ENCODE peak calls at places on chromosomes 2 and 18, in four cellular contexts. One of them, this sample, is unnamed.
A peak's percentile ranks its signal among the peaks of the same experiment; 100 is the strongest.

GRCh38 chr2:238285653-238286082 is 2.7 kb downstream of the PER2 start:
- DNase-seq in HCT116: no peak
- DNase-seq in H1: no peak
- DNase-seq in HepG2: peak; percentile 99
- DNase-seq in this sample: no peak

GRCh38 chr2:165743442-165743841 is 50.6 kb downstream of the GALNT3 start:
- DNase-seq in HCT116: no peak
- DNase-seq in HepG2: no peak
- DNase-seq in H1: no peak
- DNase-seq in this sample: no peak

GRCh38 chr18:42185486-42185885 is 230.5 kb downstream of the PIK3C3 start:
- DNase-seq in HCT116: no peak
- DNase-seq in HepG2: no peak
- DNase-seq in H1: no peak
- DNase-seq in this sample: no peak

GRCh38 chr2:85601771-85602475 is 575 bp downstream of the TMEM150A start:
- DNase-seq in HepG2: peak; percentile 61
- DNase-seq in HCT116: no peak
- DNase-seq in H1: no peak
- DNase-seq in this sample: peak; percentile 34

GRCh38 chr2:128530025-128530573 is 211.4 kb upstream of the HS6ST1 start:
- DNase-seq in HCT116: no peak
- DNase-seq in H1: no peak
- DNase-seq in HepG2: no peak
- DNase-seq in this sample: no peak

GRCh38 chr2:111618577-111618930 is 265.4 kb downstream of the ANAPC1 start:
- DNase-seq in HCT116: no peak
- DNase-seq in H1: no peak
- DNase-seq in HepG2: no peak
- DNase-seq in this sample: no peak

GRCh38 chr2:70321377-70321776 is 19.5 kb upstream of the FAM136A start:
- DNase-seq in HCT116: no peak
- DNase-seq in HepG2: no peak
- DNase-seq in H1: no peak
- DNase-seq in this sample: no peak

GRCh38 chr2:10009811-10010781 is 33.3 kb upstream of the KLF11 start:
- DNase-seq in H1: no peak
- DNase-seq in HepG2: no peak
- DNase-seq in HCT116: no peak
- DNase-seq in this sample: no peak

GRCh38 chr18:9475643-9476580 is 599 bp downstream of the RALBP1 start:
- DNase-seq in HCT116: no peak
- DNase-seq in H1: no peak
- DNase-seq in HepG2: no peak
- DNase-seq in this sample: peak; percentile 85

GRCh38 chr2:236814558-236814957 is 244.9 kb downstream of the ACKR3 start:
- DNase-seq in HepG2: no peak
- DNase-seq in H1: no peak
- DNase-seq in HCT116: no peak
- DNase-seq in this sample: no peak

GRCh38 chr2:60152226-60152833 is 401.1 kb downstream of the BCL11A start:
- DNase-seq in HepG2: peak; percentile 26
- DNase-seq in HCT116: peak; percentile 7
- DNase-seq in H1: no peak
- DNase-seq in this sample: peak; percentile 52

GRCh38 chr2:171248205-171248662 is 87.5 kb upstream of the TLK1 start:
- DNase-seq in H1: no peak
- DNase-seq in HepG2: no peak
- DNase-seq in HCT116: no peak
- DNase-seq in this sample: no peak

GRCh38 chr2:118056165-118056534 is 32.1 kb upstream of the INSIG2 start:
- DNase-seq in H1: no peak
- DNase-seq in HCT116: no peak
- DNase-seq in HepG2: no peak
- DNase-seq in this sample: no peak

GRCh38 chr18:70499218-70499691 is 210.4 kb downstream of the SOCS6 start:
- DNase-seq in HCT116: no peak
- DNase-seq in HepG2: no peak
- DNase-seq in H1: no peak
- DNase-seq in this sample: peak; percentile 9

GRCh38 chr2:22694300-22694699 is 690.7 kb upstream of the KLHL29 start:
- DNase-seq in H1: no peak
- DNase-seq in HepG2: no peak
- DNase-seq in HCT116: no peak
- DNase-seq in this sample: no peak

GRCh38 chr2:206982360-206982759 is 43.0 kb downstream of the CPO start:
- DNase-seq in HepG2: no peak
- DNase-seq in H1: no peak
- DNase-seq in HCT116: no peak
- DNase-seq in this sample: no peak

GRCh38 chr2:119943058-119943457 is 69.8 kb upstream of the EPB41L5 start:
- DNase-seq in HCT116: no peak
- DNase-seq in HepG2: no peak
- DNase-seq in H1: no peak
- DNase-seq in this sample: no peak

GRCh38 chr2:188986839-188987238 is 12.7 kb downstream of the COL3A1 start:
- DNase-seq in HCT116: no peak
- DNase-seq in H1: no peak
- DNase-seq in HepG2: no peak
- DNase-seq in this sample: no peak

GRCh38 chr2:157443090-157443489 is 799 bp downstream of the CYTIP start:
- DNase-seq in HCT116: no peak
- DNase-seq in HepG2: no peak
- DNase-seq in H1: no peak
- DNase-seq in this sample: no peak

GRCh38 chr18:48616484-48617255 is 77.8 kb downstream of the CTIF start:
- DNase-seq in H1: no peak
- DNase-seq in HepG2: no peak
- DNase-seq in HCT116: no peak
- DNase-seq in this sample: no peak

GRCh38 chr2:58106896-58107295 is 60.3 kb downstream of the VRK2 start:
- DNase-seq in HepG2: no peak
- DNase-seq in H1: no peak
- DNase-seq in HCT116: no peak
- DNase-seq in this sample: no peak

GRCh38 chr18:22069916-22070315 is 99.5 kb upstream of the GATA6 start:
- DNase-seq in HCT116: no peak
- DNase-seq in H1: no peak
- DNase-seq in HepG2: peak; percentile 87
- DNase-seq in this sample: no peak

GRCh38 chr2:11044201-11044600 is 111.1 kb upstream of the SLC66A3 start:
- DNase-seq in HepG2: no peak
- DNase-seq in H1: no peak
- DNase-seq in HCT116: no peak
- DNase-seq in this sample: no peak

GRCh38 chr2:232460171-232460570 is 4.2 kb downstream of the ALPI start:
- DNase-seq in H1: no peak
- DNase-seq in HCT116: no peak
- DNase-seq in HepG2: no peak
- DNase-seq in this sample: no peak

GRCh38 chr2:54859416-54859815 is 136.0 kb downstream of the EML6 start:
- DNase-seq in H1: no peak
- DNase-seq in HCT116: no peak
- DNase-seq in HepG2: no peak
- DNase-seq in this sample: no peak

GRCh38 chr2:96250188-96250587 is 15.6 kb downstream of the TMEM127 start:
- DNase-seq in H1: no peak
- DNase-seq in HepG2: no peak
- DNase-seq in HCT116: no peak
- DNase-seq in this sample: no peak

GRCh38 chr2:240300840-240301239 is 134.6 kb upstream of the GPC1 start:
- DNase-seq in HCT116: no peak
- DNase-seq in H1: no peak
- DNase-seq in HepG2: no peak
- DNase-seq in this sample: no peak

GRCh38 chr2:170985407-170985806 is 56.4 kb downstream of the GORASP2 start:
- DNase-seq in HCT116: no peak
- DNase-seq in HepG2: no peak
- DNase-seq in H1: no peak
- DNase-seq in this sample: no peak

GRCh38 chr18:49510393-49511115 is 23.5 kb upstream of the C18orf32 start:
- DNase-seq in H1: no peak
- DNase-seq in HepG2: no peak
- DNase-seq in HCT116: peak; percentile 73
- DNase-seq in this sample: peak; percentile 40

GRCh38 chr2:127453013-127453391 is 34.8 kb downstream of the PROC start:
- DNase-seq in H1: no peak
- DNase-seq in HCT116: no peak
- DNase-seq in HepG2: no peak
- DNase-seq in this sample: no peak

GRCh38 chr2:127453392-127454171 is 35.4 kb downstream of the PROC start:
- DNase-seq in HCT116: no peak
- DNase-seq in HepG2: peak; percentile 85
- DNase-seq in H1: no peak
- DNase-seq in this sample: peak; percentile 66

GRCh38 chr2:127456960-127457359 is 38.7 kb downstream of the PROC start:
- DNase-seq in HCT116: no peak
- DNase-seq in HepG2: no peak
- DNase-seq in H1: no peak
- DNase-seq in this sample: no peak

GRCh38 chr2:127455566-127456493 is 37.6 kb downstream of the PROC start:
- DNase-seq in HepG2: peak; percentile 16
- DNase-seq in H1: no peak
- DNase-seq in HCT116: no peak
- DNase-seq in this sample: no peak

DNA sequence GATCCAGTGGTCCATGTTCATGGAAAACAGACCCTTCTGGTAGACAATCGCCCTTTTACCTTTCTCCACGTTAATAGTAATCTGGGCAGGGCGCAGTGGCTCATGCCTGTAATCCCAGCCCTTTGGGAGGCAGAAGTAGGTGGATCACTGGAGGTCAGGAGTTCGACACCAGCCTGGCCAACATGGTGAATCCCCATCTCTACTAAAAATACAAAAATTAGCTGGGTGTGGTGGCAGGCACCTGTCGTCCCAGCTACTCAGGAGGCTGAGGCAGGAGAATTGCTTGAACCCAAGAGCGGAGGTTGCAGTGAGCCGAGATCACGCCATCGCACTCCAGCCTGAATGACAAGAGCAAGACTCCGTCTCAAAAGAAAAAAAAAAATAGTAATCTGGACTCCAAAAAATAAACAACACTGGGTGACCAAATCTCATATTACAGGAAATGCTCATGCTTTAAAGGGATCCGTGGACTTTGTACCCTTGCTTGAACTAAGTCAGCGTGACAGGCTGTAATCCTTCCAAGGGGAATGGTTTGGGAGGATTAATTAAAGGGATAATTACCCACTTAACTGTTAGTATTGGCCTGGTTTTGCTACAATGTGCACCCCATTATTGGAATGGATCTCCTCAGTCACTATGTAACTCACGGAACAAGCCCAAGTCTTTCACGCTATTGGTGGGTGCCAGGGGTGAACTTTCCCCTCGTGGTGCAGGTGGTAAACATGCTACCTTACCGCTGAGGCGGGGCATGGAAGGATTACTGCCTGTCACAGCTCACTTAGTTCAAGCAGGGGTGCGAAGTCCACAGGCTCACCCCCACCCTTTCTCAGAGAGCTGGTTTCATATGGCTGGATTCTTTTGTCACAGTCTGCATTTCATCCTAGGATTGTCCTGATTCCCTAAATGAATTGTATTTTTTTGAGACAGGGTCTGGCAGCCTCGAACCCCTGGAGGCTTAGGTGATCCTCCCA is 36.7 kb downstream of the PROC start:
- DNase-seq in HCT116: no peak
- DNase-seq in HepG2: peak; percentile 97
- DNase-seq in H1: no peak
- DNase-seq in this sample: no peak
- TF ChIP-seq FOSL1 in HCT116: no peak
- TF ChIP-seq FOSL1 in HepG2: no peak
- TF ChIP-seq FOSL1 in H1: no peak
- TF ChIP-seq FOSL1 in this sample: no peak

GRCh38 chr2:227819398-227819697 is 5.7 kb downstream of the CCL20 start:
- DNase-seq in H1: no peak
- DNase-seq in HepG2: no peak
- DNase-seq in HCT116: no peak
- DNase-seq in this sample: no peak

GRCh38 chr2:227817336-227817735 is 3.7 kb downstream of the CCL20 start:
- DNase-seq in HepG2: no peak
- DNase-seq in H1: no peak
- DNase-seq in HCT116: no peak
- DNase-seq in this sample: no peak

GRCh38 chr2:227817940-227818568 is 4.4 kb downstream of the CCL20 start:
- DNase-seq in HepG2: peak; percentile 95
- DNase-seq in HCT116: peak; percentile 99
- DNase-seq in H1: peak; percentile 15
- DNase-seq in this sample: peak; percentile 3

GRCh38 chr2:227816507-227817274 is 3.0 kb downstream of the CCL20 start:
- DNase-seq in HepG2: peak; percentile 81
- DNase-seq in H1: no peak
- DNase-seq in HCT116: no peak
- DNase-seq in this sample: no peak

DNA sequence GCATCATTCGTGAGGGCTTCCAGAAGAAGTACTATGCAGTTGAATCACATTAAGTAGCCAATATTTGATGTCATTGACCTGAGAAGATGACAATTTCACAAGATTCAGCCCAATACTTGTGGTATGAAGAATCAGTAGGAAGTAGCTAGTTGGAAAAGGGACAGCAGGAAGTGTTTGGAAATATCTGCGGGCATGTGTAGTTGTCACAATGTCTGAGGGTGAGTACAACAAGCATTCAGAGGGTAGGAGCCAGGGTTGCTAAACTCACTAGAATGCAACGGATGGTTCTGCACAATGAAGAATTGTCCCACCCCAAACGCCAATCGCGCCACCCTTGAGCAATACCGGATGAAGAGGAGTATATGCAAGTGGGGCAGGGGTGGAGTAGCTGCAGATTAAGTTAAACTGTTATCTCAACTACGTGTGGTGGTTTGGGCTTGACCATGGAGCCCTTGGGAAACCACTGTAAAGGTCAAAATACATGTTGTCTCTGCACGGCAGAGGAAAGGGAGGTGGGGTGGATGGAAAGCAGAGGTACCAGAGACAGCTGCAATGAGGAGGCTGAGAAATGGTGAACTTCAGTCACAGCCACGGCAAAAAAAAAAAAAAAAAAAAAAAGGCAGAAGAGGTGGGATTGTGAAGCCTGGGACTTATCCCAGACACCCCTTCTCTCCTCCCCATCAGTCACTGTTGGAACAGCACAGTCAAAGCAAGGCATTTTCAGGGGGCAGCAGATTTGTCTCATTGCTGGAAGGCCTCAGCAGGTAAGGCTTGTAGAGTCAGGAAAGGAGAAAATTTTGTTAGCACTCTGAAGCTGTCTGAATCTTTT is 5.1 kb downstream of the CCL20 start:
- DNase-seq in HepG2: peak; percentile 100
- DNase-seq in H1: no peak
- DNase-seq in HCT116: no peak
- DNase-seq in this sample: no peak
- TF ChIP-seq FOSL1 in HepG2: no peak
- TF ChIP-seq FOSL1 in H1: no peak
- TF ChIP-seq FOSL1 in HCT116: no peak
- TF ChIP-seq FOSL1 in this sample: no peak

GRCh38 chr2:176554107-176555048 is 285.1 kb downstream of the MTX2 start:
- DNase-seq in HCT116: peak; percentile 43
- DNase-seq in H1: no peak
- DNase-seq in HepG2: peak; percentile 34
- DNase-seq in this sample: peak; percentile 77
- TF ChIP-seq FOSL1 in HCT116: no peak
- TF ChIP-seq FOSL1 in H1: no peak
- TF ChIP-seq FOSL1 in HepG2: no peak
- TF ChIP-seq FOSL1 in this sample: no peak

GRCh38 chr2:74554821-74555531 is 456 bp downstream of the DOK1 start:
- DNase-seq in HCT116: no peak
- DNase-seq in HepG2: no peak
- DNase-seq in H1: no peak
- DNase-seq in this sample: peak; percentile 69
- TF ChIP-seq FOSL1 in HCT116: no peak
- TF ChIP-seq FOSL1 in HepG2: no peak
- TF ChIP-seq FOSL1 in H1: no peak
- TF ChIP-seq FOSL1 in this sample: no peak

This sample was measured in K562.